ENCODE peak calls at places on chromosomes 6 and 20, in four cellular contexts. T, V, L and N are unnamed samples. For H3K4me1, the result is how much of the 10 kb centered on the place peaks cover.

GRCh38 chr20:36036688-36037087 is 68.3 kb downstream of the CNBD2 start:
- DNase-seq in T (no peak), V (no peak), L (no peak), N (no peak)

GRCh38 chr20:64223526-64224067 is 32.0 kb upstream of the PCMTD2 start:
- DNase-seq in T (peak), V (peak), L (no peak), N (peak)

GRCh38 chr20:47143658-47144057 is 212.8 kb downstream of the ZMYND8 start:
- DNase-seq in T (no peak), V (no peak), L (no peak), N (no peak)

GRCh38 chr6:167572106-167572505 is 247.2 kb downstream of the TTLL2 start:
- DNase-seq in T (no peak), V (no peak), L (no peak), N (no peak)

GRCh38 chr20:50399917-50400704 is 110.1 kb upstream of the PTPN1 start:
- DNase-seq in T (no peak), V (peak), L (no peak), N (no peak)

GRCh38 chr20:39778847-39779641 is 816.9 kb downstream of the DHX35 start:
- DNase-seq in T (no peak), V (no peak), L (no peak), N (no peak)

GRCh38 chr20:62588458-62589149 is 53.7 kb upstream of the SLCO4A1 start:
- DNase-seq in T (no peak), V (no peak), L (no peak), N (no peak)

GRCh38 chr6:98835149-98836024 is 1.0 kb downstream of the POU3F2 start:
- DNase-seq in T (no peak), V (no peak), L (no peak), N (no peak)

GRCh38 chr6:142635130-142635529 is 309.8 kb downstream of the HIVEP2 start:
- DNase-seq in T (no peak), V (no peak), L (no peak), N (no peak)
- TF ChIP-seq SUZ12 in T (no peak), V (no peak), L (no peak), N (no peak)

DNA sequence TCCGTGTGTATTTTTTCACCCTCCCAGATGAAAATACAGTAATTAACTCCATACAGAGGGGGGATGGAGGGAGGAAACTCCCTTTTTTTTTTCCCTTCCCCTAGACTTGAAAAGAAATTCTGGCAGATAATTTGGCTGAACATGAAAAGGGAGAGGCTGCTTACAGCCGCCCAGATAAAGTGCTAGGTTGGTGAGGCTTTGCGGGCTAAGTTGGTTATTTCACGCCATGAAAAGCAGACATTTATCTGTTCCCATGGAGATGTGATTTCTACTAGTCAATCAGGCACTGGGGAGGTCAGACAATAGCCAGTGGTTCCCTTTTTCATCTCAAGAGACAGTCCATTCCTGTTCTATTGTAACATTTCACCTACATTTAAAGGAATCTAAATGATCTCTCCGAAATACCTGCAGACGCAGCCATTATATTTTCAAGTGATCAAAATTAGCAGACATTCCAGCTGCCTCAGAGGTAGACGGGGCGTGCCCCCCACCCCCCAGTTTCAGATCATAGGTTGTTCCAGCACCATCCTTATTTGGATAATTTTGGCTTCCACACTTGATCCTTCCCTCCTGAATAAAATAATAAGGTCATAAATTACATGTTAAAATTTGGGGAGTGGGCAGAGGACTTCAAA is 143.9 kb upstream of the ZNF217 start:
- DNase-seq in T (no peak), V (no peak), L (no peak), N (no peak)
- H3K4me1 ChIP-seq in T (under half), V (half or more), L (half or more), N (under half)

GRCh38 chr20:21052241-21052640 is 53.9 kb downstream of the LINC00237 start:
- DNase-seq in T (no peak), V (no peak), L (no peak), N (no peak)

GRCh38 chr20:21048841-21049273 is 57.3 kb downstream of the LINC00237 start:
- DNase-seq in T (no peak), V (peak), L (no peak), N (no peak)

GRCh38 chr20:21050710-21051109 is 55.4 kb downstream of the LINC00237 start:
- DNase-seq in T (no peak), V (no peak), L (no peak), N (no peak)

GRCh38 chr20:21046413-21047070 is 59.6 kb downstream of the LINC00237 start:
- DNase-seq in T (no peak), V (no peak), L (no peak), N (no peak)

DNA sequence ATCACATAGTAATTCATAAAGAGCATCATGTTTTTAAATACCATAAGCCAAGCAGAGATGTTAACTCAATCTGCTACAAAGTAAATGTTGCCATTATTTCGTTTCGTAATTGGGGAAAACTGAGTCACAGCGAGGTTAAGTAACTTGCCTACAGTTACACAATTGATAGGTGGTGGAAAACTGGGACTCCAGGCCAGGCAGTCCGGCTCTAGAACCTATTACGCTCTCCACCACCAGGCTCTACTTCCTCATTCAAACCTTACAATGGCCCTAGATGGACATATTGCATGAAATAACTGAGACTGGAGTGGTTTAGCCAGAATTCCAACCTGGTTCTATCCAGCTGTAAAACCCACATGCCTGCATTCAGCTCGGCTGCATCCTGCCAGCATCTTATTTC is 58.2 kb downstream of the LINC00237 start:
- DNase-seq in T (no peak), V (no peak), L (no peak), N (no peak)
- TF ChIP-seq YY1 in T (no peak), V (no peak), L (no peak), N (no peak)

GRCh38 chr20:23157741-23158140 is 71.6 kb upstream of the CD93 start:
- DNase-seq in T (no peak), V (no peak), L (no peak), N (no peak)

GRCh38 chr20:23153696-23154341 is 67.7 kb upstream of the CD93 start:
- DNase-seq in T (no peak), V (no peak), L (no peak), N (no peak)

GRCh38 chr20:23155141-23155590 is 69.0 kb upstream of the CD93 start:
- DNase-seq in T (no peak), V (no peak), L (no peak), N (no peak)

GRCh38 chr20:23156842-23157423 is 70.8 kb upstream of the CD93 start:
- DNase-seq in T (no peak), V (no peak), L (no peak), N (no peak)

GRCh38 chr20:23156170-23156841 is 70.2 kb upstream of the CD93 start:
- DNase-seq in T (no peak), V (peak), L (no peak), N (no peak)
- TF ChIP-seq SUZ12 in T (no peak), V (no peak), L (no peak), N (no peak)

DNA sequence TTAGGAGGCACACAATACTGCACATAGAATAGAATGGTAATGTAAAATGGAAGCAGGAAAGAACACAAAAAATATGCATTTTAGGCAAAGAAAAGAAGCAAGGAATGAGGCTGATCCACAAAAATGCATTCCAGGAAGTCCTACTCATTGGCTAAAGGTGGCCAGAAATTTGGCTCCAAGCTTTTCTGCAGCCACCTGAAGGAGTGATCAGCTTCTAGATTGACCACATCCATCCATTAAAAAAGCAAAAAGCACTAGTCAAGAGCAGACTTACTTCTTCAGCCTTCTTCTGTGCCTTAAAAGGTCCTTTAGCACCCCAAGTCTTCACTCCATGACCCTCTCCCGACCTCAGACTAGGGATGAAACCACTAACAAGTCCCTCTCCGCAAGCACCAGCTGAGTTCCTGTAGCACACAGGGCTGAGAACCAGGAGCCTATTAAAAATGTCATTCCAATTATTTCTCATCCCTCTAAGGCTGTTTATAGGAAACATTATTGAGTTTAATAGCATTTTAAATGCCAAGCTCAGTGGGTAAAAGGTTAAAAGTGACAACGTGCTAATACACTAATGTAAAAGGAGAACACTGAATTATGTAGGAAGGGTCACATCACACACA is 36.5 kb downstream of the TRAM2 start:
- DNase-seq in T (no peak), V (no peak), L (no peak), N (no peak)
- H3K4me1 ChIP-seq in T (under half), V (half or more), L (under half), N (under half)